ENCODE peak calls at places on chromosomes 12 and 14, in eight cellular contexts. One of them, this sample, is unnamed.

GRCh38 chr12:22126758-22127157 is 80.7 kb downstream of the CMAS start:
- DNase-seq in NCI-H345: no peak
- DNase-seq in GM04503: no peak
- DNase-seq in stimulated activated CD8-positive, alpha-beta memory T cell treated with anti-CD3 and anti-CD28 coated beads, Interleukin-12 subunit alpha, Interleukin-12 subunit beta, amount 100 ng/mL, for 4 hours: no peak
- DNase-seq in activated CD4-positive, CD25-positive, alpha-beta regulatory T cell: no peak
- DNase-seq in uterus: no peak
- DNase-seq in AG10803: no peak
- DNase-seq in IMR-90: no peak
- DNase-seq in this sample: no peak

GRCh38 chr14:51593397-51593796 is 58.3 kb upstream of the FRMD6 start:
- DNase-seq in NCI-H345: no peak
- DNase-seq in GM04503: no peak
- DNase-seq in stimulated activated CD8-positive, alpha-beta memory T cell treated with anti-CD3 and anti-CD28 coated beads, Interleukin-12 subunit alpha, Interleukin-12 subunit beta, amount 100 ng/mL, for 4 hours: no peak
- DNase-seq in activated CD4-positive, CD25-positive, alpha-beta regulatory T cell: no peak
- DNase-seq in uterus: no peak
- DNase-seq in AG10803: peak
- DNase-seq in IMR-90: no peak
- DNase-seq in this sample: no peak

GRCh38 chr12:67052981-67053380 is 216.2 kb upstream of the CAND1 start:
- DNase-seq in NCI-H345: no peak
- DNase-seq in GM04503: no peak
- DNase-seq in stimulated activated CD8-positive, alpha-beta memory T cell treated with anti-CD3 and anti-CD28 coated beads, Interleukin-12 subunit alpha, Interleukin-12 subunit beta, amount 100 ng/mL, for 4 hours: no peak
- DNase-seq in activated CD4-positive, CD25-positive, alpha-beta regulatory T cell: no peak
- DNase-seq in uterus: no peak
- DNase-seq in AG10803: no peak
- DNase-seq in IMR-90: no peak
- DNase-seq in this sample: no peak

GRCh38 chr12:3698218-3698974 is 54.5 kb downstream of the CRACR2A start:
- DNase-seq in NCI-H345: peak
- DNase-seq in GM04503: peak
- DNase-seq in stimulated activated CD8-positive, alpha-beta memory T cell treated with anti-CD3 and anti-CD28 coated beads, Interleukin-12 subunit alpha, Interleukin-12 subunit beta, amount 100 ng/mL, for 4 hours: no peak
- DNase-seq in activated CD4-positive, CD25-positive, alpha-beta regulatory T cell: no peak
- DNase-seq in uterus: no peak
- DNase-seq in AG10803: peak
- DNase-seq in IMR-90: peak
- DNase-seq in this sample: peak

GRCh38 chr14:68596701-68597100 is 196.2 kb downstream of the ZFP36L1 start:
- DNase-seq in NCI-H345: no peak
- DNase-seq in GM04503: no peak
- DNase-seq in stimulated activated CD8-positive, alpha-beta memory T cell treated with anti-CD3 and anti-CD28 coated beads, Interleukin-12 subunit alpha, Interleukin-12 subunit beta, amount 100 ng/mL, for 4 hours: no peak
- DNase-seq in activated CD4-positive, CD25-positive, alpha-beta regulatory T cell: no peak
- DNase-seq in uterus: no peak
- DNase-seq in AG10803: no peak
- DNase-seq in IMR-90: no peak
- DNase-seq in this sample: no peak

GRCh38 chr14:104401785-104402184 is 177.8 kb upstream of the C14orf180 start:
- DNase-seq in NCI-H345: no peak
- DNase-seq in GM04503: no peak
- DNase-seq in stimulated activated CD8-positive, alpha-beta memory T cell treated with anti-CD3 and anti-CD28 coated beads, Interleukin-12 subunit alpha, Interleukin-12 subunit beta, amount 100 ng/mL, for 4 hours: no peak
- DNase-seq in activated CD4-positive, CD25-positive, alpha-beta regulatory T cell: no peak
- DNase-seq in uterus: no peak
- DNase-seq in AG10803: no peak
- DNase-seq in IMR-90: no peak
- DNase-seq in this sample: no peak

GRCh38 chr14:65790185-65790815 is 377.8 kb downstream of the FUT8 start:
- DNase-seq in NCI-H345: no peak
- DNase-seq in GM04503: no peak
- DNase-seq in stimulated activated CD8-positive, alpha-beta memory T cell treated with anti-CD3 and anti-CD28 coated beads, Interleukin-12 subunit alpha, Interleukin-12 subunit beta, amount 100 ng/mL, for 4 hours: no peak
- DNase-seq in activated CD4-positive, CD25-positive, alpha-beta regulatory T cell: no peak
- DNase-seq in uterus: no peak
- DNase-seq in AG10803: peak
- DNase-seq in IMR-90: no peak
- DNase-seq in this sample: no peak

GRCh38 chr14:55781046-55781445 is 201.0 kb downstream of the KTN1 start:
- DNase-seq in NCI-H345: no peak
- DNase-seq in GM04503: no peak
- DNase-seq in stimulated activated CD8-positive, alpha-beta memory T cell treated with anti-CD3 and anti-CD28 coated beads, Interleukin-12 subunit alpha, Interleukin-12 subunit beta, amount 100 ng/mL, for 4 hours: no peak
- DNase-seq in activated CD4-positive, CD25-positive, alpha-beta regulatory T cell: no peak
- DNase-seq in uterus: no peak
- DNase-seq in AG10803: no peak
- DNase-seq in IMR-90: no peak
- DNase-seq in this sample: no peak

GRCh38 chr12:48933664-48934311 is 8.5 kb upstream of the FKBP11 start:
- DNase-seq in NCI-H345: no peak
- DNase-seq in GM04503: no peak
- DNase-seq in stimulated activated CD8-positive, alpha-beta memory T cell treated with anti-CD3 and anti-CD28 coated beads, Interleukin-12 subunit alpha, Interleukin-12 subunit beta, amount 100 ng/mL, for 4 hours: no peak
- DNase-seq in activated CD4-positive, CD25-positive, alpha-beta regulatory T cell: no peak
- DNase-seq in uterus: no peak
- DNase-seq in AG10803: no peak
- DNase-seq in IMR-90: no peak
- DNase-seq in this sample: no peak

GRCh38 chr12:85759217-85759616 is 77.0 kb downstream of the RASSF9 start:
- DNase-seq in NCI-H345: no peak
- DNase-seq in GM04503: no peak
- DNase-seq in stimulated activated CD8-positive, alpha-beta memory T cell treated with anti-CD3 and anti-CD28 coated beads, Interleukin-12 subunit alpha, Interleukin-12 subunit beta, amount 100 ng/mL, for 4 hours: no peak
- DNase-seq in activated CD4-positive, CD25-positive, alpha-beta regulatory T cell: no peak
- DNase-seq in uterus: no peak
- DNase-seq in AG10803: peak
- DNase-seq in IMR-90: no peak
- DNase-seq in this sample: no peak

GRCh38 chr14:21300892-21301291 is 21.0 kb downstream of the RPGRIP1 start:
- DNase-seq in NCI-H345: no peak
- DNase-seq in GM04503: no peak
- DNase-seq in stimulated activated CD8-positive, alpha-beta memory T cell treated with anti-CD3 and anti-CD28 coated beads, Interleukin-12 subunit alpha, Interleukin-12 subunit beta, amount 100 ng/mL, for 4 hours: no peak
- DNase-seq in activated CD4-positive, CD25-positive, alpha-beta regulatory T cell: no peak
- DNase-seq in uterus: no peak
- DNase-seq in AG10803: no peak
- DNase-seq in IMR-90: no peak
- DNase-seq in this sample: no peak

GRCh38 chr14:64715628-64716412 is 11.6 kb downstream of the PLEKHG3 start:
- DNase-seq in NCI-H345: no peak
- DNase-seq in GM04503: no peak
- DNase-seq in stimulated activated CD8-positive, alpha-beta memory T cell treated with anti-CD3 and anti-CD28 coated beads, Interleukin-12 subunit alpha, Interleukin-12 subunit beta, amount 100 ng/mL, for 4 hours: no peak
- DNase-seq in activated CD4-positive, CD25-positive, alpha-beta regulatory T cell: no peak
- DNase-seq in uterus: peak
- DNase-seq in AG10803: no peak
- DNase-seq in IMR-90: no peak
- DNase-seq in this sample: no peak

GRCh38 chr14:59454131-59454530 is 11.0 kb downstream of the GPR135 start:
- DNase-seq in NCI-H345: no peak
- DNase-seq in GM04503: peak
- DNase-seq in stimulated activated CD8-positive, alpha-beta memory T cell treated with anti-CD3 and anti-CD28 coated beads, Interleukin-12 subunit alpha, Interleukin-12 subunit beta, amount 100 ng/mL, for 4 hours: no peak
- DNase-seq in activated CD4-positive, CD25-positive, alpha-beta regulatory T cell: no peak
- DNase-seq in uterus: no peak
- DNase-seq in AG10803: peak
- DNase-seq in IMR-90: peak
- DNase-seq in this sample: no peak

GRCh38 chr14:81433378-81433777 is 33.3 kb upstream of the STON2 start:
- DNase-seq in NCI-H345: no peak
- DNase-seq in GM04503: no peak
- DNase-seq in stimulated activated CD8-positive, alpha-beta memory T cell treated with anti-CD3 and anti-CD28 coated beads, Interleukin-12 subunit alpha, Interleukin-12 subunit beta, amount 100 ng/mL, for 4 hours: no peak
- DNase-seq in activated CD4-positive, CD25-positive, alpha-beta regulatory T cell: no peak
- DNase-seq in uterus: no peak
- DNase-seq in AG10803: no peak
- DNase-seq in IMR-90: no peak
- DNase-seq in this sample: no peak

GRCh38 chr14:90288646-90289355 is 32.4 kb downstream of the PSMC1 start:
- DNase-seq in NCI-H345: no peak
- DNase-seq in GM04503: no peak
- DNase-seq in stimulated activated CD8-positive, alpha-beta memory T cell treated with anti-CD3 and anti-CD28 coated beads, Interleukin-12 subunit alpha, Interleukin-12 subunit beta, amount 100 ng/mL, for 4 hours: no peak
- DNase-seq in activated CD4-positive, CD25-positive, alpha-beta regulatory T cell: no peak
- DNase-seq in uterus: no peak
- DNase-seq in AG10803: peak
- DNase-seq in IMR-90: peak
- DNase-seq in this sample: no peak

GRCh38 chr12:71415336-71416231 is 24.0 kb upstream of the LGR5 start:
- DNase-seq in NCI-H345: peak
- DNase-seq in GM04503: no peak
- DNase-seq in stimulated activated CD8-positive, alpha-beta memory T cell treated with anti-CD3 and anti-CD28 coated beads, Interleukin-12 subunit alpha, Interleukin-12 subunit beta, amount 100 ng/mL, for 4 hours: no peak
- DNase-seq in activated CD4-positive, CD25-positive, alpha-beta regulatory T cell: no peak
- DNase-seq in uterus: no peak
- DNase-seq in AG10803: peak
- DNase-seq in IMR-90: peak
- DNase-seq in this sample: peak

GRCh38 chr14:61260939-61261776 is 20.0 kb downstream of the TMEM30B start:
- DNase-seq in NCI-H345: no peak
- DNase-seq in GM04503: peak
- DNase-seq in stimulated activated CD8-positive, alpha-beta memory T cell treated with anti-CD3 and anti-CD28 coated beads, Interleukin-12 subunit alpha, Interleukin-12 subunit beta, amount 100 ng/mL, for 4 hours: no peak
- DNase-seq in activated CD4-positive, CD25-positive, alpha-beta regulatory T cell: no peak
- DNase-seq in uterus: no peak
- DNase-seq in AG10803: peak
- DNase-seq in IMR-90: peak
- DNase-seq in this sample: peak

GRCh38 chr12:12072064-12072760 is 1.5 kb downstream of the BCL2L14 start:
- DNase-seq in NCI-H345: no peak
- DNase-seq in GM04503: no peak
- DNase-seq in stimulated activated CD8-positive, alpha-beta memory T cell treated with anti-CD3 and anti-CD28 coated beads, Interleukin-12 subunit alpha, Interleukin-12 subunit beta, amount 100 ng/mL, for 4 hours: no peak
- DNase-seq in activated CD4-positive, CD25-positive, alpha-beta regulatory T cell: peak
- DNase-seq in uterus: no peak
- DNase-seq in AG10803: no peak
- DNase-seq in IMR-90: no peak
- DNase-seq in this sample: no peak

GRCh38 chr12:112946236-112947000 is 8.1 kb downstream of the OAS3 start:
- DNase-seq in NCI-H345: no peak
- DNase-seq in GM04503: no peak
- DNase-seq in stimulated activated CD8-positive, alpha-beta memory T cell treated with anti-CD3 and anti-CD28 coated beads, Interleukin-12 subunit alpha, Interleukin-12 subunit beta, amount 100 ng/mL, for 4 hours: no peak
- DNase-seq in activated CD4-positive, CD25-positive, alpha-beta regulatory T cell: no peak
- DNase-seq in uterus: no peak
- DNase-seq in AG10803: no peak
- DNase-seq in IMR-90: no peak
- DNase-seq in this sample: no peak

GRCh38 chr14:103568952-103569351 is 6.2 kb downstream of the COA8 start:
- DNase-seq in NCI-H345: no peak
- DNase-seq in GM04503: no peak
- DNase-seq in stimulated activated CD8-positive, alpha-beta memory T cell treated with anti-CD3 and anti-CD28 coated beads, Interleukin-12 subunit alpha, Interleukin-12 subunit beta, amount 100 ng/mL, for 4 hours: no peak
- DNase-seq in activated CD4-positive, CD25-positive, alpha-beta regulatory T cell: no peak
- DNase-seq in uterus: no peak
- DNase-seq in AG10803: no peak
- DNase-seq in IMR-90: no peak
- DNase-seq in this sample: no peak

This sample was measured in NCI-H2107.